ENCODE peak calls at places on chromosomes 13 and 19, in six cellular contexts. One of them, this sample, is unnamed.

GRCh38 chr13:99353836-99354235 is 46.6 kb upstream of the GPR183 start:
- DNase-seq in neuronal stem cell: no peak
- DNase-seq in IMR-90: peak
- DNase-seq in mesenchymal stem cell: peak
- DNase-seq in trophoblast cell: peak
- DNase-seq in H9: no peak
- DNase-seq in this sample: no peak

GRCh38 chr19:53597023-53597422 is 34.8 kb upstream of the DPRX start:
- DNase-seq in neuronal stem cell: no peak
- DNase-seq in IMR-90: no peak
- DNase-seq in mesenchymal stem cell: no peak
- DNase-seq in trophoblast cell: peak
- DNase-seq in H9: no peak
- DNase-seq in this sample: no peak

GRCh38 chr19:29214411-29214810 is 1.5 kb upstream of the UQCRFS1 start:
- DNase-seq in neuronal stem cell: no peak
- DNase-seq in IMR-90: no peak
- DNase-seq in mesenchymal stem cell: no peak
- DNase-seq in trophoblast cell: peak
- DNase-seq in H9: no peak
- DNase-seq in this sample: no peak

GRCh38 chr19:30701178-30701577 is 329.0 kb downstream of the ZNF536 start:
- DNase-seq in neuronal stem cell: no peak
- DNase-seq in IMR-90: no peak
- DNase-seq in mesenchymal stem cell: no peak
- DNase-seq in trophoblast cell: no peak
- DNase-seq in H9: no peak
- DNase-seq in this sample: no peak

GRCh38 chr13:110538632-110539031 is 22.9 kb downstream of the RAB20 start:
- DNase-seq in neuronal stem cell: no peak
- DNase-seq in IMR-90: no peak
- DNase-seq in mesenchymal stem cell: no peak
- DNase-seq in trophoblast cell: no peak
- DNase-seq in H9: no peak
- DNase-seq in this sample: no peak

GRCh38 chr19:14112051-14112808 is 5.3 kb downstream of the PRKACA start:
- DNase-seq in neuronal stem cell: no peak
- DNase-seq in IMR-90: no peak
- DNase-seq in mesenchymal stem cell: no peak
- DNase-seq in trophoblast cell: no peak
- DNase-seq in H9: no peak
- DNase-seq in this sample: no peak

GRCh38 chr19:2166741-2167738 is 3.3 kb downstream of the DOT1L start:
- DNase-seq in neuronal stem cell: no peak
- DNase-seq in IMR-90: peak
- DNase-seq in mesenchymal stem cell: no peak
- DNase-seq in trophoblast cell: peak
- DNase-seq in H9: peak
- DNase-seq in this sample: no peak

GRCh38 chr19:37165635-37166034 is 6.9 kb downstream of the ZNF585A start:
- DNase-seq in neuronal stem cell: no peak
- DNase-seq in IMR-90: no peak
- DNase-seq in mesenchymal stem cell: no peak
- DNase-seq in trophoblast cell: peak
- DNase-seq in H9: no peak
- DNase-seq in this sample: no peak

GRCh38 chr13:33452873-33453558 is 167.5 kb upstream of the STARD13 start:
- DNase-seq in neuronal stem cell: no peak
- DNase-seq in IMR-90: no peak
- DNase-seq in mesenchymal stem cell: no peak
- DNase-seq in trophoblast cell: no peak
- DNase-seq in H9: no peak
- DNase-seq in this sample: no peak

GRCh38 chr19:2399582-2399981 is 27.8 kb downstream of the TIMM13 start:
- DNase-seq in neuronal stem cell: no peak
- DNase-seq in IMR-90: no peak
- DNase-seq in mesenchymal stem cell: no peak
- DNase-seq in trophoblast cell: no peak
- DNase-seq in H9: no peak
- DNase-seq in this sample: no peak

GRCh38 chr13:101838305-101838835 is 385.9 kb downstream of the ITGBL1 start:
- DNase-seq in neuronal stem cell: no peak
- DNase-seq in IMR-90: peak
- DNase-seq in mesenchymal stem cell: peak
- DNase-seq in trophoblast cell: no peak
- DNase-seq in H9: no peak
- DNase-seq in this sample: no peak

GRCh38 chr19:2461751-2462634 is 5.2 kb upstream of the LMNB2 start:
- DNase-seq in neuronal stem cell: peak
- DNase-seq in IMR-90: peak
- DNase-seq in mesenchymal stem cell: peak
- DNase-seq in trophoblast cell: peak
- DNase-seq in H9: peak
- DNase-seq in this sample: peak

GRCh38 chr13:35712907-35713685 is 236.6 kb upstream of the MAB21L1 start:
- DNase-seq in neuronal stem cell: no peak
- DNase-seq in IMR-90: peak
- DNase-seq in mesenchymal stem cell: peak
- DNase-seq in trophoblast cell: peak
- DNase-seq in H9: no peak
- DNase-seq in this sample: no peak

GRCh38 chr13:64083811-64084210 is 2668.2 kb upstream of the PCDH20 start:
- DNase-seq in neuronal stem cell: no peak
- DNase-seq in IMR-90: no peak
- DNase-seq in mesenchymal stem cell: no peak
- DNase-seq in trophoblast cell: no peak
- DNase-seq in H9: no peak
- DNase-seq in this sample: no peak

GRCh38 chr13:87999141-87999765 is 328.1 kb downstream of the SLITRK5 start:
- DNase-seq in neuronal stem cell: no peak
- DNase-seq in IMR-90: peak
- DNase-seq in mesenchymal stem cell: peak
- DNase-seq in trophoblast cell: peak
- DNase-seq in H9: no peak
- DNase-seq in this sample: no peak

GRCh38 chr19:29212614-29213573 is at the start of gene UQCRFS1:
- DNase-seq in neuronal stem cell: peak
- DNase-seq in IMR-90: peak
- DNase-seq in mesenchymal stem cell: peak
- DNase-seq in trophoblast cell: peak
- DNase-seq in H9: peak
- DNase-seq in this sample: peak

GRCh38 chr19:33395561-33396550 is 22.3 kb downstream of the CEBPG start:
- DNase-seq in neuronal stem cell: no peak
- DNase-seq in IMR-90: peak
- DNase-seq in mesenchymal stem cell: no peak
- DNase-seq in trophoblast cell: no peak
- DNase-seq in H9: no peak
- DNase-seq in this sample: no peak

GRCh38 chr19:46068345-46069258 is 27.8 kb upstream of the IGFL4 start:
- DNase-seq in neuronal stem cell: no peak
- DNase-seq in IMR-90: peak
- DNase-seq in mesenchymal stem cell: peak
- DNase-seq in trophoblast cell: peak
- DNase-seq in H9: no peak
- DNase-seq in this sample: no peak

GRCh38 chr19:22623841-22624221 is 10.3 kb upstream of the ZNF492 start:
- DNase-seq in neuronal stem cell: no peak
- DNase-seq in IMR-90: no peak
- DNase-seq in mesenchymal stem cell: no peak
- DNase-seq in trophoblast cell: no peak
- DNase-seq in H9: no peak
- DNase-seq in this sample: no peak

GRCh38 chr19:3908266-3909054 is 24.4 kb upstream of the NMRK2 start:
- DNase-seq in neuronal stem cell: no peak
- DNase-seq in IMR-90: no peak
- DNase-seq in mesenchymal stem cell: no peak
- DNase-seq in trophoblast cell: no peak
- DNase-seq in H9: no peak
- DNase-seq in this sample: no peak

GRCh38 chr19:41801682-41802317 is 5.4 kb downstream of the CEACAM3 start:
- DNase-seq in neuronal stem cell: no peak
- DNase-seq in IMR-90: no peak
- DNase-seq in mesenchymal stem cell: no peak
- DNase-seq in trophoblast cell: peak
- DNase-seq in H9: no peak
- DNase-seq in this sample: no peak

GRCh38 chr19:11130824-11131455 is 24.6 kb downstream of the SPC24 start:
- DNase-seq in neuronal stem cell: no peak
- DNase-seq in IMR-90: peak
- DNase-seq in mesenchymal stem cell: peak
- DNase-seq in trophoblast cell: peak
- DNase-seq in H9: peak
- DNase-seq in this sample: peak

GRCh38 chr13:60590775-60591174 is 193.8 kb downstream of the TDRD3 start:
- DNase-seq in neuronal stem cell: no peak
- DNase-seq in IMR-90: no peak
- DNase-seq in mesenchymal stem cell: no peak
- DNase-seq in trophoblast cell: no peak
- DNase-seq in H9: no peak
- DNase-seq in this sample: no peak

GRCh38 chr19:16586477-16586871 is 14.3 kb upstream of the SLC35E1 start:
- DNase-seq in neuronal stem cell: no peak
- DNase-seq in IMR-90: no peak
- DNase-seq in mesenchymal stem cell: no peak
- DNase-seq in trophoblast cell: no peak
- DNase-seq in H9: no peak
- DNase-seq in this sample: no peak

GRCh38 chr13:107716241-107716640 is 499.1 kb downstream of the LIG4 start:
- DNase-seq in neuronal stem cell: no peak
- DNase-seq in IMR-90: no peak
- DNase-seq in mesenchymal stem cell: no peak
- DNase-seq in trophoblast cell: no peak
- DNase-seq in H9: no peak
- DNase-seq in this sample: no peak

GRCh38 chr19:7618771-7619510 is 10.4 kb downstream of the XAB2 start:
- DNase-seq in neuronal stem cell: no peak
- DNase-seq in IMR-90: no peak
- DNase-seq in mesenchymal stem cell: no peak
- DNase-seq in trophoblast cell: no peak
- DNase-seq in H9: no peak
- DNase-seq in this sample: no peak

GRCh38 chr19:18562086-18562485 is 4.4 kb downstream of the KXD1 start:
- DNase-seq in neuronal stem cell: no peak
- DNase-seq in IMR-90: no peak
- DNase-seq in mesenchymal stem cell: no peak
- DNase-seq in trophoblast cell: no peak
- DNase-seq in H9: no peak
- DNase-seq in this sample: no peak

GRCh38 chr13:101535192-101535746 is 82.8 kb downstream of the ITGBL1 start:
- DNase-seq in neuronal stem cell: no peak
- DNase-seq in IMR-90: peak
- DNase-seq in mesenchymal stem cell: no peak
- DNase-seq in trophoblast cell: peak
- DNase-seq in H9: no peak
- DNase-seq in this sample: no peak

GRCh38 chr13:114339779-114340534 is 25.7 kb downstream of the CHAMP1 start:
- DNase-seq in neuronal stem cell: no peak
- DNase-seq in IMR-90: peak
- DNase-seq in mesenchymal stem cell: peak
- DNase-seq in trophoblast cell: peak
- DNase-seq in H9: no peak
- DNase-seq in this sample: no peak

GRCh38 chr13:107576430-107576829 is 638.9 kb downstream of the LIG4 start:
- DNase-seq in neuronal stem cell: no peak
- DNase-seq in IMR-90: peak
- DNase-seq in mesenchymal stem cell: no peak
- DNase-seq in trophoblast cell: no peak
- DNase-seq in H9: no peak
- DNase-seq in this sample: no peak

GRCh38 chr13:99205621-99206220 is 5.1 kb downstream of the UBAC2 start:
- DNase-seq in neuronal stem cell: no peak
- DNase-seq in IMR-90: no peak
- DNase-seq in mesenchymal stem cell: no peak
- DNase-seq in trophoblast cell: no peak
- DNase-seq in H9: no peak
- DNase-seq in this sample: no peak

GRCh38 chr19:38049105-38049649 is 142.2 kb downstream of the SIPA1L3 start:
- DNase-seq in neuronal stem cell: no peak
- DNase-seq in IMR-90: no peak
- DNase-seq in mesenchymal stem cell: peak
- DNase-seq in trophoblast cell: no peak
- DNase-seq in H9: no peak
- DNase-seq in this sample: no peak

GRCh38 chr19:49442793-49443365 is 1.6 kb upstream of the SLC17A7 start:
- DNase-seq in neuronal stem cell: peak
- DNase-seq in IMR-90: peak
- DNase-seq in mesenchymal stem cell: peak
- DNase-seq in trophoblast cell: peak
- DNase-seq in H9: peak
- DNase-seq in this sample: peak
- H4K91ac ChIP-seq in neuronal stem cell: no peak
- H4K91ac ChIP-seq in IMR-90: no peak
- H4K91ac ChIP-seq in mesenchymal stem cell: peak
- H4K91ac ChIP-seq in trophoblast cell: peak
- H4K91ac ChIP-seq in H9: no peak
- H4K91ac ChIP-seq in this sample: no peak

DNA sequence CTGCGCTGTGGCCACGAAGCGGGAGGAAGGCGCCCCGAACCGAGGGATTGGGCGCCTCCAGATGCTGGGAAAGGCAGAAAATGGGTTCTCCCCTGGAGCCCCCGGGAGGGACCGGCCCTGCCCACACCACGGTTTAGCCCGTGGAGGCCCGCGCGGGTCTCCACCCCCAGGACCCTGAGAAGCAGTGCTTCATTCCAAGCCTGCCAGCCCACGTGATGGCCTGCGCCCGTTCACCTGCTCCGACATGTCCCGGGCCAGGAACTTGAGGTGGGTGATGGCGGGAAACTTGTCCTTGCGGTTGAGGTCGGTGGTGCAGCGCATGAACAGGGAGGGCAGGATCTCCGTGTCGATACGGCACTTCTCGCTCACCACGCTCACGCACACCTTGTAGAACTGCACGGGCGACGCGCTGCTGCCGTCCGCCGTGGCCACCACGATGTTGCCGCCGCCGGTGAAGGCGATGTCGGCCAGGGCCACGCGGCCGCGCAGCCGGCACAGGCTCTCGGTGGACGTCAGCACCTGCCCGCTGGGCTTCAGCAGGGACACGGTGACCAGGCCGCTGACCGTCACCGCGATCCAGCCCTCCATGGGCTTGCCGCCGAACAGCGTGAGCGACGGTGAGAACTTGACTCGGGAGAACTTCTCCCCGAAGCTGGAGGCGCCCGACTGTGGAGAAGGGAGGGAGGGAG is 7.3 kb downstream of the MED16 start:
- DNase-seq in neuronal stem cell: no peak
- DNase-seq in IMR-90: no peak
- DNase-seq in mesenchymal stem cell: no peak
- DNase-seq in trophoblast cell: peak
- DNase-seq in H9: no peak
- DNase-seq in this sample: no peak
- H4K91ac ChIP-seq in neuronal stem cell: peak
- H4K91ac ChIP-seq in IMR-90: no peak
- H4K91ac ChIP-seq in mesenchymal stem cell: no peak
- H4K91ac ChIP-seq in trophoblast cell: peak
- H4K91ac ChIP-seq in H9: no peak
- H4K91ac ChIP-seq in this sample: no peak

GRCh38 chr13:44826586-44827350 is 162.5 kb downstream of the NUFIP1 start:
- DNase-seq in neuronal stem cell: no peak
- DNase-seq in IMR-90: no peak
- DNase-seq in mesenchymal stem cell: no peak
- DNase-seq in trophoblast cell: peak
- DNase-seq in H9: no peak
- DNase-seq in this sample: no peak
- H4K91ac ChIP-seq in neuronal stem cell: no peak
- H4K91ac ChIP-seq in IMR-90: no peak
- H4K91ac ChIP-seq in mesenchymal stem cell: no peak
- H4K91ac ChIP-seq in trophoblast cell: no peak
- H4K91ac ChIP-seq in H9: no peak
- H4K91ac ChIP-seq in this sample: no peak

GRCh38 chr19:56959211-56959610 is 118.7 kb upstream of the PEG3 start:
- DNase-seq in neuronal stem cell: no peak
- DNase-seq in IMR-90: no peak
- DNase-seq in mesenchymal stem cell: no peak
- DNase-seq in trophoblast cell: peak
- DNase-seq in H9: no peak
- DNase-seq in this sample: no peak
- H4K91ac ChIP-seq in neuronal stem cell: no peak
- H4K91ac ChIP-seq in IMR-90: no peak
- H4K91ac ChIP-seq in mesenchymal stem cell: no peak
- H4K91ac ChIP-seq in trophoblast cell: no peak
- H4K91ac ChIP-seq in H9: no peak
- H4K91ac ChIP-seq in this sample: no peak

This sample was measured in H1.